ENCODE peak calls at places on chromosomes 3 and 15, in six cellular contexts. P is A549, X is MM.1S, G is brain microvascular endothelial cell, Y is heart left ventricle, Z is RWPE2. F is an unnamed sample.

GRCh38 chr15:74311734-74312444 is 55.6 kb downstream of the CYP11A1 start:
- DNase-seq in X (peak), Z (no peak), P (peak), G (no peak), Y (no peak), F (no peak)

GRCh38 chr15:99123706-99124451 is 19.0 kb downstream of the SYNM start:
- DNase-seq in Z (peak), P (peak), G (peak), X (peak), Y (peak), F (peak)

GRCh38 chr15:78102211-78102610 is 9.8 kb downstream of the SH2D7 start:
- DNase-seq in G (no peak), Y (no peak), P (no peak), X (no peak), Z (no peak), F (no peak)

GRCh38 chr3:183349421-183350157 is 78.8 kb downstream of the MCF2L2 start:
- DNase-seq in Z (no peak), P (no peak), Y (no peak), G (no peak), X (no peak), F (no peak)

GRCh38 chr3:125001557-125002413 is 54.0 kb downstream of the HEG1 start:
- DNase-seq in P (no peak), X (no peak), Z (no peak), G (no peak), Y (no peak), F (no peak)

GRCh38 chr3:9173445-9173844 is 76.0 kb downstream of the SRGAP3 start:
- DNase-seq in G (no peak), Z (no peak), Y (no peak), X (no peak), P (no peak), F (no peak)

GRCh38 chr15:61828008-61828407 is 232.2 kb downstream of the VPS13C start:
- DNase-seq in Y (no peak), P (peak), G (no peak), Z (no peak), X (no peak), F (no peak)

GRCh38 chr3:156334841-156335545 is 214.6 kb downstream of the KCNAB1 start:
- DNase-seq in Z (no peak), P (no peak), G (no peak), Y (no peak), X (no peak), F (no peak)

GRCh38 chr15:29612096-29612495 is 210.2 kb downstream of the TJP1 start:
- DNase-seq in X (no peak), Z (no peak), Y (no peak), G (peak), P (no peak), F (peak)

GRCh38 chr3:47117803-47118364 is 46.0 kb downstream of the SETD2 start:
- DNase-seq in P (no peak), X (no peak), G (no peak), Y (no peak), Z (no peak), F (no peak)

GRCh38 chr3:184040010-184040409 is 8.5 kb downstream of the HTR3D start:
- DNase-seq in P (peak), Z (no peak), G (peak), X (no peak), Y (no peak), F (no peak)

GRCh38 chr3:17640466-17640865 is 102.0 kb downstream of the TBC1D5 start:
- DNase-seq in Z (no peak), P (no peak), X (no peak), G (no peak), Y (no peak), F (no peak)

GRCh38 chr3:99638244-99638948 is at the start of gene COL8A1:
- DNase-seq in P (no peak), Z (peak), G (peak), Y (peak), X (no peak), F (peak)

GRCh38 chr15:60916032-60916673 is 312.9 kb downstream of the RORA start:
- DNase-seq in Y (no peak), X (no peak), P (no peak), Z (no peak), G (no peak), F (no peak)

GRCh38 chr3:72018339-72018984 is 233.5 kb upstream of the PROK2 start:
- DNase-seq in X (no peak), Z (no peak), P (no peak), Y (no peak), G (no peak), F (no peak)

GRCh38 chr3:134494539-134494938 is 8.7 kb downstream of the CEP63 start:
- DNase-seq in G (no peak), Z (no peak), Y (no peak), X (no peak), P (no peak), F (no peak)

GRCh38 chr15:62636823-62637320 is 405.7 kb upstream of the TPM1 start:
- DNase-seq in Y (no peak), X (no peak), P (no peak), G (no peak), Z (no peak), F (no peak)

GRCh38 chr3:11514191-11514770 is 129.4 kb downstream of the VGLL4 start:
- DNase-seq in Y (peak), Z (no peak), P (peak), G (peak), X (no peak), F (no peak)

GRCh38 chr3:151962371-151962770 is 88.9 kb downstream of the SUCNR1 start:
- DNase-seq in P (no peak), X (no peak), Y (no peak), G (no peak), Z (no peak), F (no peak)

GRCh38 chr15:90553248-90553745 is 23.6 kb downstream of the CRTC3 start:
- DNase-seq in X (no peak), G (peak), Y (no peak), Z (no peak), P (no peak), F (peak)

GRCh38 chr15:73233623-73234022 is 135.1 kb downstream of the HCN4 start:
- DNase-seq in X (no peak), G (no peak), Z (no peak), Y (no peak), P (no peak), F (no peak)

GRCh38 chr15:78197632-78198031 is 36.7 kb downstream of the ACSBG1 start:
- DNase-seq in Z (peak), X (no peak), P (no peak), Y (no peak), G (no peak), F (no peak)

GRCh38 chr15:70062321-70062956 is 35.3 kb downstream of the TLE3 start:
- DNase-seq in G (peak), Y (peak), Z (no peak), X (no peak), P (no peak), F (peak)

GRCh38 chr3:134299185-134299887 is 48.7 kb upstream of the RYK start:
- DNase-seq in P (no peak), Z (no peak), Y (no peak), X (peak), G (no peak), F (no peak)

GRCh38 chr3:77045686-77046085 is 5.8 kb downstream of the ROBO2 start:
- DNase-seq in Y (no peak), G (no peak), X (no peak), P (no peak), Z (no peak), F (no peak)

GRCh38 chr15:89441295-89441762 is 55.1 kb downstream of the RHCG start:
- DNase-seq in Z (no peak), X (peak), P (no peak), G (no peak), Y (no peak), F (no peak)

GRCh38 chr3:184259878-184260570 is 1.3 kb downstream of the CAMK2N2 start:
- DNase-seq in X (peak), Z (no peak), G (peak), Y (peak), P (peak), F (no peak)

GRCh38 chr3:140953028-140953960 is 11.7 kb downstream of the SLC25A36 start:
- DNase-seq in P (peak), Y (no peak), X (no peak), G (no peak), Z (no peak), F (peak)

GRCh38 chr15:66864871-66865281 is 162.8 kb downstream of the SMAD6 start:
- DNase-seq in X (no peak), G (no peak), P (no peak), Z (peak), Y (no peak), F (no peak)

GRCh38 chr3:112979244-112979832 is 4.4 kb upstream of the CD200R1 start:
- DNase-seq in G (no peak), X (peak), Y (no peak), Z (no peak), P (peak), F (peak)

GRCh38 chr3:108090066-108090700 is 648 bp downstream of the CD47 start:
- DNase-seq in Z (no peak), P (peak), Y (peak), X (peak), G (no peak), F (no peak)

GRCh38 chr3:50112462-50112861 is 23.7 kb downstream of the RBM5 start:
- DNase-seq in G (no peak), X (no peak), P (peak), Y (no peak), Z (no peak), F (no peak)

GRCh38 chr15:60591491-60592385 is 112.8 kb upstream of the ICE2 start:
- DNase-seq in P (peak), X (peak), Y (peak), Z (peak), G (no peak), F (no peak)

GRCh38 chr3:62134061-62134496 is 239.3 kb downstream of the FEZF2 start:
- DNase-seq in G (no peak), Z (no peak), P (no peak), Y (peak), X (no peak), F (no peak)

GRCh38 chr3:42666577-42666998 is 13.1 kb downstream of the ZBTB47 start:
- DNase-seq in Z (no peak), G (no peak), P (no peak), X (no peak), Y (peak), F (no peak)
- H3K27ac ChIP-seq in Z (no peak), G (no peak), P (no peak), X (no peak), Y (peak), F (no peak)

GRCh38 chr3:187101184-187102072 is 37.9 kb downstream of the RPL39L start:
- DNase-seq in Z (no peak), G (peak), Y (peak), P (peak), X (peak), F (peak)

GRCh38 chr3:187103251-187103650 is 36.0 kb downstream of the RPL39L start:
- DNase-seq in Y (no peak), Z (no peak), P (no peak), X (no peak), G (no peak), F (no peak)

GRCh38 chr3:187104956-187105355 is 34.3 kb downstream of the RPL39L start:
- DNase-seq in X (no peak), G (no peak), Y (peak), P (no peak), Z (no peak), F (no peak)

GRCh38 chr3:187104342-187104741 is 35.0 kb downstream of the RPL39L start:
- DNase-seq in X (no peak), Z (no peak), Y (no peak), P (no peak), G (no peak), F (no peak)

DNA sequence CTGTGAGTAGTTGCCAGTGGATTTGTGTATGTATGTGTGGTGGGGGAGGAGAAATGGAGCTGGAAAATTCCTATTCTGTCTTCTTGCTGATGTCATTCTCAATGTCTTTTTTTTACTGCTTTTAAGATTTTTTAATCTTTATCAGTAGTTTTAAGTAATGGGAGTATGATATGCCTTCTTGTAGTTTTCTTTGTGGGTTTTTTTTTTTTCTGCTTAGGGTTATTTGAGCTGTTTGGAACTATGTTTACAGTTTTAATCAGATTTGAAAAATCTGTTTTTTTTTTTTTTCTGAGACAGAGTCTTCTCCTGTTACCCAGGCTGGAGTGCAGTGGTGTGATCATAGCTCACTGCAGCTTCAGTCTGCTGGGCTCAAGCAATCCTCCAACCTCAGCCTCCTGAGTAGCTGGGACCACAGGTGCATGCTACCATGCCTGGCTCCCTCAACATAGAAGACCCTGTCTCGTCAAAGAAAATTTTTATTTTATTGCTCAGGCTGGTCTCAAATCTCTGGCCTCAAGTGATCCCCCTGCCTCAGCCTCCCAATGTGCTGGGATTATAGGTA is 37.1 kb downstream of the RPL39L start:
- DNase-seq in X (peak), G (peak), Z (no peak), P (no peak), Y (no peak), F (no peak)
- H3K4me3 ChIP-seq in X (peak), G (peak), Z (no peak), P (peak), Y (peak), F (peak)

GRCh38 chr3:129809297-129809696 is 84.2 kb downstream of the TMCC1 start:
- DNase-seq in Z (no peak), X (no peak), P (no peak), G (no peak), Y (no peak), F (no peak)
- TF ChIP-seq CTCF in Z (no peak), X (no peak), P (no peak), G (no peak), Y (no peak), F (no peak)

DNA sequence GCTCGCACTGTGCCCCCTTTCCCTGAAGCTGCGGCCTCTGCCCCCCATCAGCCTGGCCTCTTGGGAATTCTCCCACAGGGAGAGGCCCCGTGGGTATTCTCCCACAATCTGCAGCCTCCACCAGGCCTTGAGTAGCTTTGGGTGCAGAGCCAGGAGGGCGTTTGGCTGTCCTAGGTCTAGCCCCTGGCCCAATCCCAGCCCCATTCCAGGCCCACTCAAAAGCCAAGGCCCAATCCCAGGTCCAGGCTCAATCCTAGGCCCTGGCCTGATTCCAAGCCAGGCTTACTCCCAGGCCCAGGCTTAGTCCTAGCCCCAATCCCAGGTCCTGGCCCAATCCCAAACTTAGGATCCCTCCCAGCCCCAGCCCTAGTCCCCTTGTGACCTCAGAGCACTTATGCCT is 59.8 kb downstream of the CHCHD4 start:
- DNase-seq in G (no peak), Y (no peak), P (no peak), Z (no peak), X (no peak), F (no peak)
- H3K27ac ChIP-seq in G (no peak), Y (no peak), P (no peak), Z (no peak), X (no peak), F (no peak)

DNA sequence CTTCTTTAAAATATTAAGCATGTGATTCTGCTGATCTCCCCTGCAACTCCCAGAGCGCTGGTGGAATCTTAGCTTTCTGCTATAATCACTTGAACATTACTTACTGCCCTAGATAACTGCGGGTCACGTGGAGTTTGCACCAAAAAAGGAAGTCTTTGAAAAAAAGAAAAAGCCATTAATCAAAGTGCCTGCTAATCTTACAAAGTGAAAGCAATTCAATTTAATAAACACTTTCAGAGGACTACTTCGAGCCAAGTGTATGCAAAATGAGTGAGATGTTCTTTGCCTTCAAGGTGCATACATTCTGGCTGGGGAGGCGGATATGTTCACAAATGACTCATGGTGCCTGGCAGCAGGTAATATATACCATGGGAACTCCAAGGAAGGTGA is 109.9 kb upstream of the GAP43 start:
- DNase-seq in X (no peak), Z (no peak), P (no peak), G (no peak), Y (no peak), F (no peak)
- H3K4me3 ChIP-seq in X (no peak), Z (no peak), P (peak), G (peak), Y (peak), F (peak)

F was measured in AG04450.